ENCODE peak calls at places on chromosomes 7 and 10, in seven cellular contexts. One of them, this sample, is unnamed.

GRCh38 chr10:68075550-68076004 is 494 bp upstream of the HERC4 start:
- DNase-seq in pancreas: no peak
- DNase-seq in tibial artery: no peak
- DNase-seq in body of pancreas: no peak
- DNase-seq in AG04449: no peak
- DNase-seq in hepatocyte: no peak
- DNase-seq in GM23338: no peak
- DNase-seq in this sample: no peak

GRCh38 chr7:101362334-101363195 is at the start of gene COL26A1:
- DNase-seq in pancreas: peak
- DNase-seq in tibial artery: no peak
- DNase-seq in body of pancreas: peak
- DNase-seq in AG04449: no peak
- DNase-seq in hepatocyte: peak
- DNase-seq in GM23338: peak
- DNase-seq in this sample: no peak

GRCh38 chr10:47137311-47137851 is 162.6 kb upstream of the GDF10 start:
- DNase-seq in pancreas: no peak
- DNase-seq in tibial artery: no peak
- DNase-seq in body of pancreas: no peak
- DNase-seq in AG04449: peak
- DNase-seq in hepatocyte: peak
- DNase-seq in GM23338: no peak
- DNase-seq in this sample: no peak

GRCh38 chr10:93080350-93081046 is 6.8 kb downstream of the CYP26A1 start:
- DNase-seq in pancreas: no peak
- DNase-seq in tibial artery: no peak
- DNase-seq in body of pancreas: peak
- DNase-seq in AG04449: no peak
- DNase-seq in hepatocyte: peak
- DNase-seq in GM23338: peak
- DNase-seq in this sample: no peak

GRCh38 chr7:70303309-70303708 is 705.0 kb downstream of the AUTS2 start:
- DNase-seq in pancreas: no peak
- DNase-seq in tibial artery: no peak
- DNase-seq in body of pancreas: no peak
- DNase-seq in AG04449: no peak
- DNase-seq in hepatocyte: no peak
- DNase-seq in GM23338: no peak
- DNase-seq in this sample: no peak

GRCh38 chr10:113666682-113667252 is 2.9 kb upstream of the NRAP start:
- DNase-seq in pancreas: no peak
- DNase-seq in tibial artery: no peak
- DNase-seq in body of pancreas: no peak
- DNase-seq in AG04449: no peak
- DNase-seq in hepatocyte: no peak
- DNase-seq in GM23338: no peak
- DNase-seq in this sample: no peak

GRCh38 chr7:28953628-28954027 is 4.5 kb downstream of the TRIL start:
- DNase-seq in pancreas: no peak
- DNase-seq in tibial artery: no peak
- DNase-seq in body of pancreas: no peak
- DNase-seq in AG04449: peak
- DNase-seq in hepatocyte: no peak
- DNase-seq in GM23338: no peak
- DNase-seq in this sample: no peak

GRCh38 chr10:59006511-59007306 is 169.7 kb upstream of the PHYHIPL start:
- DNase-seq in pancreas: peak
- DNase-seq in tibial artery: peak
- DNase-seq in body of pancreas: peak
- DNase-seq in AG04449: no peak
- DNase-seq in hepatocyte: no peak
- DNase-seq in GM23338: no peak
- DNase-seq in this sample: peak

GRCh38 chr10:86711957-86712708 is 43.8 kb downstream of the LDB3 start:
- DNase-seq in pancreas: peak
- DNase-seq in tibial artery: peak
- DNase-seq in body of pancreas: peak
- DNase-seq in AG04449: no peak
- DNase-seq in hepatocyte: no peak
- DNase-seq in GM23338: peak
- DNase-seq in this sample: no peak

GRCh38 chr10:86710987-86711236 is 42.6 kb downstream of the LDB3 start:
- DNase-seq in pancreas: no peak
- DNase-seq in tibial artery: no peak
- DNase-seq in body of pancreas: no peak
- DNase-seq in AG04449: no peak
- DNase-seq in hepatocyte: no peak
- DNase-seq in GM23338: no peak
- DNase-seq in this sample: no peak

GRCh38 chr10:86709786-86710185 is 41.5 kb downstream of the LDB3 start:
- DNase-seq in pancreas: no peak
- DNase-seq in tibial artery: no peak
- DNase-seq in body of pancreas: no peak
- DNase-seq in AG04449: no peak
- DNase-seq in hepatocyte: no peak
- DNase-seq in GM23338: no peak
- DNase-seq in this sample: no peak

GRCh38 chr10:86708783-86709778 is 40.8 kb downstream of the LDB3 start:
- DNase-seq in pancreas: no peak
- DNase-seq in tibial artery: no peak
- DNase-seq in body of pancreas: no peak
- DNase-seq in AG04449: no peak
- DNase-seq in hepatocyte: no peak
- DNase-seq in GM23338: no peak
- DNase-seq in this sample: no peak

GRCh38 chr10:86711237-86711956 is 43.1 kb downstream of the LDB3 start:
- DNase-seq in pancreas: peak
- DNase-seq in tibial artery: peak
- DNase-seq in body of pancreas: peak
- DNase-seq in AG04449: peak
- DNase-seq in hepatocyte: peak
- DNase-seq in GM23338: peak
- DNase-seq in this sample: peak
- TF ChIP-seq CTCF in pancreas: peak
- TF ChIP-seq CTCF in tibial artery: peak
- TF ChIP-seq CTCF in body of pancreas: no peak
- TF ChIP-seq CTCF in AG04449: peak
- TF ChIP-seq CTCF in hepatocyte: peak
- TF ChIP-seq CTCF in GM23338: peak
- TF ChIP-seq CTCF in this sample: peak

GRCh38 chr7:39248041-39248692 is 270.5 kb downstream of the POU6F2 start:
- DNase-seq in pancreas: no peak
- DNase-seq in tibial artery: no peak
- DNase-seq in body of pancreas: no peak
- DNase-seq in AG04449: no peak
- DNase-seq in hepatocyte: no peak
- DNase-seq in GM23338: no peak
- DNase-seq in this sample: no peak

GRCh38 chr7:39248693-39249090 is 271.0 kb downstream of the POU6F2 start:
- DNase-seq in pancreas: no peak
- DNase-seq in tibial artery: no peak
- DNase-seq in body of pancreas: no peak
- DNase-seq in AG04449: no peak
- DNase-seq in hepatocyte: no peak
- DNase-seq in GM23338: no peak
- DNase-seq in this sample: no peak

GRCh38 chr7:39252916-39253315 is 275.2 kb downstream of the POU6F2 start:
- DNase-seq in pancreas: no peak
- DNase-seq in tibial artery: no peak
- DNase-seq in body of pancreas: no peak
- DNase-seq in AG04449: peak
- DNase-seq in hepatocyte: no peak
- DNase-seq in GM23338: peak
- DNase-seq in this sample: no peak

DNA sequence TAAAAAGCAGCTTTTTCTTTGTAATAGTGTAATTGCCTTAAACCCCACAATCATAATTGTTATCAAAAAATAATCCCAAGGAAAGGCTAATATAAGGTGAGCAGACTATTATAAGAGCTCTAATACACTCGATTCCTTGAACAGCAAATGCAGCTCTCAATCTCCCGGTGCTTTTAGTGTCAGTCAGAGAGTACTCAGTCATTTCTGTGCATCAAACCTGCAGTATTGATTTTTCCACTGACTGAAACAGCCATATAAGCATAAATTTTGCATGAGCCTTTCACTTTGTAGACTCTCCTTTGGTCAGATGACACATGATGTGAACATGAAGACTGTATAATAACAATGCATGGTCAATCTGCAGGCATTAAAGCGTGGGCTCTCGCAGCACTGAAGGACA is 271.9 kb downstream of the POU6F2 start:
- DNase-seq in pancreas: no peak
- DNase-seq in tibial artery: no peak
- DNase-seq in body of pancreas: no peak
- DNase-seq in AG04449: no peak
- DNase-seq in hepatocyte: no peak
- DNase-seq in GM23338: no peak
- DNase-seq in this sample: no peak
- H3K4me3 ChIP-seq in pancreas: no peak
- H3K4me3 ChIP-seq in tibial artery: no peak
- H3K4me3 ChIP-seq in body of pancreas: no peak
- H3K4me3 ChIP-seq in AG04449: no peak
- H3K4me3 ChIP-seq in hepatocyte: no peak
- H3K4me3 ChIP-seq in GM23338: no peak
- H3K4me3 ChIP-seq in this sample: no peak

GRCh38 chr10:11701451-11702095 is 40.6 kb upstream of the ECHDC3 start:
- DNase-seq in pancreas: no peak
- DNase-seq in tibial artery: no peak
- DNase-seq in body of pancreas: no peak
- DNase-seq in AG04449: no peak
- DNase-seq in hepatocyte: no peak
- DNase-seq in GM23338: no peak
- DNase-seq in this sample: no peak

GRCh38 chr10:11698691-11699545 is 43.3 kb upstream of the ECHDC3 start:
- DNase-seq in pancreas: no peak
- DNase-seq in tibial artery: no peak
- DNase-seq in body of pancreas: no peak
- DNase-seq in AG04449: no peak
- DNase-seq in hepatocyte: no peak
- DNase-seq in GM23338: no peak
- DNase-seq in this sample: no peak

GRCh38 chr10:11700539-11700938 is 41.6 kb upstream of the ECHDC3 start:
- DNase-seq in pancreas: no peak
- DNase-seq in tibial artery: no peak
- DNase-seq in body of pancreas: no peak
- DNase-seq in AG04449: no peak
- DNase-seq in hepatocyte: no peak
- DNase-seq in GM23338: no peak
- DNase-seq in this sample: no peak

GRCh38 chr10:11699546-11700097 is 42.6 kb upstream of the ECHDC3 start:
- DNase-seq in pancreas: peak
- DNase-seq in tibial artery: no peak
- DNase-seq in body of pancreas: peak
- DNase-seq in AG04449: no peak
- DNase-seq in hepatocyte: peak
- DNase-seq in GM23338: no peak
- DNase-seq in this sample: no peak

DNA sequence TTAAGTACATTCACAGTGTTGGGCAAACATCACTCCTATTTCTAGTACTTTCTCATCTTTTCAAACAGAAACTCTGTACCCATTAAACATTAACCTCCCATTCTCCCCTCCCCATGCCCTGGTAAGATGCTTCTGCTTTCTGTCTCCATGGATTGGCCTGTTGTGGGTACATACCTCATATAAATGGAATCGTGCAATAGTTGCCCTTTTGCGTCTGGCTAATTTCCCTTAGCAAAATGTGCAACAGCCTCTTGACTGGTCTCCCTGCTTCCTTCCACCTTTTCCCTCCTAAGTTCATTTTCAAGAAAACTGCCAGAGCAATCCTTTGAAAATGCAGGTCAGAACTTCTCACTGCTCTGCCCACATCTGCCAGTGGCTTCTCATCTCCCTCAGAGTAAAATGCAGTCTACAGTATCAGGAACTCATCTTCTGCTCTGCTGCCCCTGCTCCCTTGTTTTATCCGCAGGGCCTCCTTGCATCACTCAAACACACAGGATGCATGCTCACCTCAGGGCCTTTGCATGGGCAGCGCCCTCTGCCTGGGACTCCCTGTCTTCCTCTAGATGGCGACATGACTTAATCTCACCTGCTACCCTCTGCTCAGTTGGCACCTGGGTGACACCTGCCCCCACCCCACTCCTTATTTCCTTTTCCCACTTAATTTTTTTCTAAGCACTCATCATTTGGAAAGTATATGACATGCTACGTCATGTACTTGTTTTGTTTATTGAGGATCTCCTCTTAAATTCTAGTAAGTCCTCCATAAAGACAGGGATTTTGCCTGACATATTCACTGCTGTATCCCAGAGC is 44.3 kb upstream of the ECHDC3 start:
- DNase-seq in pancreas: no peak
- DNase-seq in tibial artery: no peak
- DNase-seq in body of pancreas: no peak
- DNase-seq in AG04449: no peak
- DNase-seq in hepatocyte: no peak
- DNase-seq in GM23338: no peak
- DNase-seq in this sample: no peak
- TF ChIP-seq CTCF in pancreas: no peak
- TF ChIP-seq CTCF in tibial artery: no peak
- TF ChIP-seq CTCF in body of pancreas: peak
- TF ChIP-seq CTCF in AG04449: no peak
- TF ChIP-seq CTCF in hepatocyte: no peak
- TF ChIP-seq CTCF in GM23338: peak
- TF ChIP-seq CTCF in this sample: peak

GRCh38 chr10:104089621-104090020 is 3.9 kb upstream of the COL17A1 start:
- DNase-seq in pancreas: no peak
- DNase-seq in tibial artery: no peak
- DNase-seq in body of pancreas: no peak
- DNase-seq in AG04449: no peak
- DNase-seq in hepatocyte: no peak
- DNase-seq in GM23338: no peak
- DNase-seq in this sample: no peak

GRCh38 chr10:104088239-104088638 is 2.6 kb upstream of the COL17A1 start:
- DNase-seq in pancreas: no peak
- DNase-seq in tibial artery: no peak
- DNase-seq in body of pancreas: no peak
- DNase-seq in AG04449: no peak
- DNase-seq in hepatocyte: no peak
- DNase-seq in GM23338: no peak
- DNase-seq in this sample: no peak

GRCh38 chr10:104081998-104082397 is 3.7 kb downstream of the COL17A1 start:
- DNase-seq in pancreas: no peak
- DNase-seq in tibial artery: no peak
- DNase-seq in body of pancreas: no peak
- DNase-seq in AG04449: no peak
- DNase-seq in hepatocyte: no peak
- DNase-seq in GM23338: no peak
- DNase-seq in this sample: no peak

GRCh38 chr10:104084482-104085142 is 1.1 kb downstream of the COL17A1 start:
- DNase-seq in pancreas: no peak
- DNase-seq in tibial artery: no peak
- DNase-seq in body of pancreas: no peak
- DNase-seq in AG04449: no peak
- DNase-seq in hepatocyte: no peak
- DNase-seq in GM23338: no peak
- DNase-seq in this sample: no peak

DNA sequence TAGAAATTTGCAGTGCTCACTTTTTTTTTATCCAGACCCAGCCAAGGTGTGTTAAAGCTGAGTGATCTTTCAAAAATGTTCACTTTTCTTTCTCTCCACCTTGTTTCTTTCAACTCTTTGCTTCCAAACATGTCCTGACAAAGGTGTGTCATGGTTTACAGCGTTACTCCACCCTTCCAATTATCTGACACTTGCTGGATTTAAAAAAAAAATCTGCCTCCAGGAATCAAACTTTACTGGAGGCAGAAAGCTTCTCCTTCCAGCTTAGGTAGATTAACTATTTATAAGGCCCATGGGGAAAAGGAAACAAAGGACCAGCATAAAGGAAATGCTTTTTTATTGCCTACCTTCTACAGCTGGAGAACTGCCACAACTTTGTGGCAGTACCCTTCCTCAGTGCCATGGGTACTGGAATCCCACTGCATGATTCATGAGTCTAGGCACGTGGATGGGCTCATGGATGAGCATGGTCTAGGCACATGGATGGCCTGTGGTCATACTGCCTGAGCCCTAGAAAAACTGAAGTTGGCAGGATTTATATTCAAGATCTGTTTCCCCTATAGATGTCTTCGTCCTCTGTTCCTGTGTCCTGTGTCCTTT is at the start of gene COL17A1:
- DNase-seq in pancreas: no peak
- DNase-seq in tibial artery: no peak
- DNase-seq in body of pancreas: no peak
- DNase-seq in AG04449: no peak
- DNase-seq in hepatocyte: no peak
- DNase-seq in GM23338: no peak
- DNase-seq in this sample: no peak
- H3K4me3 ChIP-seq in pancreas: no peak
- H3K4me3 ChIP-seq in tibial artery: no peak
- H3K4me3 ChIP-seq in body of pancreas: no peak
- H3K4me3 ChIP-seq in AG04449: no peak
- H3K4me3 ChIP-seq in hepatocyte: no peak
- H3K4me3 ChIP-seq in GM23338: no peak
- H3K4me3 ChIP-seq in this sample: no peak